ENCODE peak calls at places on chromosome 15, in eight cellular contexts. K is adrenal gland, Z is heart right ventricle, W is body of pancreas, J is SK-N-SH, O is uterus, T is stomach, B is cardiac muscle cell. U is an unnamed sample.
A peak's percentile ranks its signal among the peaks of the same experiment; 100 is the strongest.

GRCh38 chr15:45863881-45864580 is 229.2 kb downstream of the SQOR start:
- DNase-seq in K (no peak), Z (no peak), W (peak; percentile 43), J (no peak), O (no peak), T (peak; percentile 35), B (no peak), U (no peak)

GRCh38 chr15:99973351-99973750 is 240.1 kb upstream of the LYSMD4 start:
- DNase-seq in K (no peak), Z (no peak), W (no peak), J (no peak), O (no peak), T (no peak), B (no peak), U (no peak)

GRCh38 chr15:32715276-32715675 is 2.5 kb upstream of the GREM1 start:
- DNase-seq in K (no peak), Z (no peak), W (no peak), J (no peak), O (no peak), T (no peak), B (no peak), U (no peak)

GRCh38 chr15:41918506-41919126 is 24.8 kb upstream of the SPTBN5 start:
- DNase-seq in K (no peak), Z (no peak), W (no peak), J (no peak), O (no peak), T (no peak), B (no peak), U (no peak)

GRCh38 chr15:33215941-33216872 is 21.7 kb upstream of the FMN1 start:
- DNase-seq in K (no peak), Z (no peak), W (no peak), J (no peak), O (no peak), T (no peak), B (peak; percentile 20), U (no peak)

GRCh38 chr15:78070049-78070698 is 7.3 kb downstream of the TBC1D2B start:
- DNase-seq in K (peak; percentile 41), Z (no peak), W (no peak), J (no peak), O (no peak), T (no peak), B (no peak), U (peak; percentile 65)

GRCh38 chr15:31265871-31266711 is 60.5 kb upstream of the KLF13 start:
- DNase-seq in K (peak; percentile 26), Z (peak; percentile 42), W (peak; percentile 68), J (peak; percentile 52), O (peak; percentile 13), T (peak; percentile 59), B (peak; percentile 62), U (peak; percentile 55)

GRCh38 chr15:29139540-29140459 is 129.8 kb downstream of the NSMCE3 start:
- DNase-seq in K (peak; percentile 30), Z (peak; percentile 50), W (peak; percentile 51), J (peak; percentile 93), O (no peak), T (peak; percentile 38), B (peak; percentile 56), U (peak; percentile 86)

GRCh38 chr15:62895139-62895866 is 147.2 kb upstream of the TPM1 start:
- DNase-seq in K (no peak), Z (no peak), W (no peak), J (no peak), O (no peak), T (no peak), B (peak; percentile 67), U (no peak)

GRCh38 chr15:51869074-51869425 is 39.6 kb downstream of the TMOD3 start:
- DNase-seq in K (peak; percentile 29), Z (no peak), W (no peak), J (peak; percentile 32), O (no peak), T (no peak), B (peak; percentile 68), U (no peak)

GRCh38 chr15:58433597-58434333 is 2.0 kb downstream of the LIPC start:
- DNase-seq in K (no peak), Z (no peak), W (no peak), J (no peak), O (no peak), T (no peak), B (peak; percentile 78), U (no peak)

GRCh38 chr15:58430224-58430787 is 1.5 kb upstream of the LIPC start:
- DNase-seq in K (no peak), Z (no peak), W (no peak), J (no peak), O (no peak), T (no peak), B (no peak), U (no peak)

GRCh38 chr15:58431221-58432149 is at the start of gene LIPC:
- DNase-seq in K (no peak), Z (no peak), W (no peak), J (no peak), O (no peak), T (no peak), B (no peak), U (no peak)

GRCh38 chr15:58434334-58434888 is 2.6 kb downstream of the LIPC start:
- DNase-seq in K (no peak), Z (no peak), W (no peak), J (no peak), O (no peak), T (no peak), B (no peak), U (no peak)

GRCh38 chr15:58432421-58432820 is 630 bp downstream of the LIPC start:
- DNase-seq in K (no peak), Z (no peak), W (no peak), J (no peak), O (no peak), T (no peak), B (peak; percentile 75), U (no peak)
- H3K27ac ChIP-seq in K (no peak overlapping the region), Z (no peak overlapping the region), W (peak overlapping the region; percentile 76), J (no peak overlapping the region), O (no peak overlapping the region), T (no peak overlapping the region), B (no peak overlapping the region), U (no peak overlapping the region)

GRCh38 chr15:82297546-82297945 is 34.9 kb downstream of the SAXO2 start:
- DNase-seq in K (no peak), Z (no peak), W (no peak), J (no peak), O (no peak), T (no peak), B (no peak), U (no peak)

GRCh38 chr15:82300883-82301282 is 38.3 kb downstream of the SAXO2 start:
- DNase-seq in K (no peak), Z (no peak), W (no peak), J (no peak), O (no peak), T (no peak), B (no peak), U (no peak)

GRCh38 chr15:82298032-82298431 is 35.4 kb downstream of the SAXO2 start:
- DNase-seq in K (no peak), Z (no peak), W (no peak), J (no peak), O (no peak), T (no peak), B (no peak), U (no peak)

GRCh38 chr15:82301296-82302016 is 38.8 kb downstream of the SAXO2 start:
- DNase-seq in K (no peak), Z (no peak), W (no peak), J (no peak), O (no peak), T (no peak), B (no peak), U (no peak)

DNA sequence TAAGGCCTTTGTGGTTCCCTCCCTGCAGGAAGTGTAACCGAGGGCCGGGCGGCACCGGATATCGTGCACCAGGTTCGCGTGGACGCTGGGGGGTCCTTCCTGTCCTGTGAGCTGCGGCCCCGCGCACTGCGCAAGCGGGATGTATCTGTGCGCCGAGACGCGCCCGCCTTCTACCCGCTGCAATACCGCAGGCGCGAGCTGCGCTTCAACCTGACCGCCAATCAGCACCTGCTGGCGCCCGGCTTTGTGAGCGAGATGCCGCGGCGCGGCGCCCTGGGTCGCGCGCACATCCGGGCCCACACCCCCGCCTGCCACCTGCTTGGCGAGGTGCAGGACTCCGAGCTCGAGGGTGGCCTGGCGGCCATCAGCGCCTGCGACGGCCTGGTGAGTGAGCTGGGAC is 35.9 kb downstream of the SAXO2 start:
- DNase-seq in K (no peak), Z (no peak), W (peak; percentile 14), J (no peak), O (no peak), T (no peak), B (peak; percentile 7), U (no peak)
- H3K9me3 ChIP-seq in K (no peaks in the 10 kb centered on the region), Z (no peaks in the 10 kb centered on the region), W (no peaks in the 10 kb centered on the region), J (no peaks in the 10 kb centered on the region), O (no peaks in the 10 kb centered on the region), T (no peaks in the 10 kb centered on the region), B (no peaks in the 10 kb centered on the region), U (no peaks in the 10 kb centered on the region)

GRCh38 chr15:74822233-74822632 is 4.2 kb upstream of the CPLX3 start:
- DNase-seq in K (no peak), Z (no peak), W (no peak), J (no peak), O (no peak), T (no peak), B (no peak), U (no peak)
- H3K27me3 ChIP-seq in K (no peaks in the 10 kb centered on the region), Z (peaks cover 19% of the 10 kb centered on the region), W (no peaks in the 10 kb centered on the region), J (peaks cover 17% of the 10 kb centered on the region), O (no peaks in the 10 kb centered on the region), T (peaks cover 25% of the 10 kb centered on the region), B (peaks cover 32% of the 10 kb centered on the region), U (peaks cover 37% of the 10 kb centered on the region)

GRCh38 chr15:70490838-70491155 is 272.6 kb downstream of the UACA start:
- DNase-seq in K (no peak), Z (no peak), W (no peak), J (no peak), O (no peak), T (no peak), B (no peak), U (no peak)

GRCh38 chr15:70492240-70493177 is 270.8 kb downstream of the UACA start:
- DNase-seq in K (peak; percentile 41), Z (peak; percentile 50), W (peak; percentile 69), J (peak; percentile 80), O (no peak), T (peak; percentile 67), B (peak; percentile 92), U (peak; percentile 94)

GRCh38 chr15:70491641-70492040 is 271.7 kb downstream of the UACA start:
- DNase-seq in K (no peak), Z (no peak), W (no peak), J (no peak), O (no peak), T (no peak), B (no peak), U (no peak)

GRCh38 chr15:70490148-70490837 is 273.1 kb downstream of the UACA start:
- DNase-seq in K (no peak), Z (no peak), W (no peak), J (no peak), O (no peak), T (no peak), B (no peak), U (no peak)

GRCh38 chr15:70491183-70491621 is 272.2 kb downstream of the UACA start:
- DNase-seq in K (no peak), Z (no peak), W (no peak), J (no peak), O (no peak), T (no peak), B (peak; percentile 46), U (no peak)
- H3K27ac ChIP-seq in K (no peak overlapping the region), Z (no peak overlapping the region), W (no peak overlapping the region), J (no peak overlapping the region), O (no peak overlapping the region), T (peak overlapping the region; percentile 66), B (no peak overlapping the region), U (no peak overlapping the region)

U was measured in left lung.